ENCODE peak calls at places on chromosomes 7 and 10, in seven cellular contexts. One of them, this sample, is unnamed.

GRCh38 chr7:79504607-79505389 is 51.3 kb upstream of the MAGI2 start:
- DNase-seq in coronary artery: no peak
- DNase-seq in PC-3: peak
- DNase-seq in WERI-Rb-1: no peak
- DNase-seq in heart right ventricle: no peak
- DNase-seq in AG04450: no peak
- DNase-seq in neural crest cell: no peak
- DNase-seq in this sample: no peak

GRCh38 chr7:101927389-101928306 is 110.2 kb downstream of the CUX1 start:
- DNase-seq in heart right ventricle: no peak
- DNase-seq in AG04450: no peak
- DNase-seq in PC-3: no peak
- DNase-seq in WERI-Rb-1: no peak
- DNase-seq in coronary artery: no peak
- DNase-seq in neural crest cell: peak
- DNase-seq in this sample: no peak

GRCh38 chr7:16648551-16648950 is 2.6 kb downstream of the BZW2 start:
- DNase-seq in AG04450: no peak
- DNase-seq in heart right ventricle: no peak
- DNase-seq in coronary artery: no peak
- DNase-seq in PC-3: no peak
- DNase-seq in WERI-Rb-1: no peak
- DNase-seq in neural crest cell: no peak
- DNase-seq in this sample: peak

GRCh38 chr10:132516771-132517725 is 20.5 kb upstream of the INPP5A start:
- DNase-seq in neural crest cell: peak
- DNase-seq in AG04450: peak
- DNase-seq in heart right ventricle: peak
- DNase-seq in coronary artery: peak
- DNase-seq in PC-3: peak
- DNase-seq in WERI-Rb-1: peak
- DNase-seq in this sample: peak

GRCh38 chr10:10330481-10330880 is 687.2 kb upstream of the CELF2 start:
- DNase-seq in PC-3: no peak
- DNase-seq in coronary artery: no peak
- DNase-seq in WERI-Rb-1: no peak
- DNase-seq in neural crest cell: no peak
- DNase-seq in heart right ventricle: no peak
- DNase-seq in AG04450: no peak
- DNase-seq in this sample: peak

GRCh38 chr10:3636356-3637181 is 148.4 kb downstream of the KLF6 start:
- DNase-seq in WERI-Rb-1: no peak
- DNase-seq in PC-3: peak
- DNase-seq in coronary artery: no peak
- DNase-seq in heart right ventricle: no peak
- DNase-seq in neural crest cell: no peak
- DNase-seq in AG04450: no peak
- DNase-seq in this sample: peak

GRCh38 chr7:111770116-111770515 is 207.8 kb upstream of the IMMP2L start:
- DNase-seq in PC-3: no peak
- DNase-seq in neural crest cell: no peak
- DNase-seq in heart right ventricle: no peak
- DNase-seq in AG04450: no peak
- DNase-seq in coronary artery: no peak
- DNase-seq in WERI-Rb-1: no peak
- DNase-seq in this sample: no peak

GRCh38 chr10:112949128-112949823 is 771 bp upstream of the TCF7L2 start:
- DNase-seq in coronary artery: no peak
- DNase-seq in AG04450: no peak
- DNase-seq in heart right ventricle: no peak
- DNase-seq in WERI-Rb-1: no peak
- DNase-seq in neural crest cell: no peak
- DNase-seq in PC-3: no peak
- DNase-seq in this sample: no peak

GRCh38 chr7:40755438-40755837 is 620.6 kb downstream of the SUGCT start:
- DNase-seq in neural crest cell: no peak
- DNase-seq in WERI-Rb-1: no peak
- DNase-seq in heart right ventricle: no peak
- DNase-seq in coronary artery: no peak
- DNase-seq in PC-3: no peak
- DNase-seq in AG04450: no peak
- DNase-seq in this sample: no peak

GRCh38 chr10:128180843-128181242 is 54.6 kb upstream of the MKI67 start:
- DNase-seq in WERI-Rb-1: no peak
- DNase-seq in neural crest cell: no peak
- DNase-seq in AG04450: no peak
- DNase-seq in PC-3: no peak
- DNase-seq in heart right ventricle: no peak
- DNase-seq in coronary artery: no peak
- DNase-seq in this sample: no peak

GRCh38 chr10:50739618-50740350 is at the start of gene ASAH2B:
- DNase-seq in PC-3: peak
- DNase-seq in heart right ventricle: peak
- DNase-seq in AG04450: peak
- DNase-seq in WERI-Rb-1: peak
- DNase-seq in neural crest cell: peak
- DNase-seq in coronary artery: peak
- DNase-seq in this sample: peak

GRCh38 chr7:34622182-34622581 is 35.8 kb upstream of the NPSR1 start:
- DNase-seq in coronary artery: no peak
- DNase-seq in WERI-Rb-1: no peak
- DNase-seq in neural crest cell: no peak
- DNase-seq in AG04450: no peak
- DNase-seq in PC-3: no peak
- DNase-seq in heart right ventricle: no peak
- DNase-seq in this sample: no peak

GRCh38 chr7:130844811-130845580 is 111.0 kb upstream of the KLF14 start:
- DNase-seq in heart right ventricle: no peak
- DNase-seq in AG04450: no peak
- DNase-seq in WERI-Rb-1: no peak
- DNase-seq in PC-3: peak
- DNase-seq in coronary artery: no peak
- DNase-seq in neural crest cell: no peak
- DNase-seq in this sample: peak

GRCh38 chr7:77360104-77360503 is 56.0 kb downstream of the GSAP start:
- DNase-seq in WERI-Rb-1: no peak
- DNase-seq in heart right ventricle: no peak
- DNase-seq in PC-3: peak
- DNase-seq in coronary artery: no peak
- DNase-seq in AG04450: no peak
- DNase-seq in neural crest cell: no peak
- DNase-seq in this sample: no peak

GRCh38 chr10:125692932-125693847 is 10.2 kb upstream of the TEX36 start:
- DNase-seq in neural crest cell: no peak
- DNase-seq in PC-3: no peak
- DNase-seq in WERI-Rb-1: no peak
- DNase-seq in AG04450: no peak
- DNase-seq in heart right ventricle: no peak
- DNase-seq in coronary artery: no peak
- DNase-seq in this sample: no peak

GRCh38 chr7:101594790-101595189 is 34.3 kb downstream of the MYL10 start:
- DNase-seq in neural crest cell: no peak
- DNase-seq in WERI-Rb-1: no peak
- DNase-seq in heart right ventricle: no peak
- DNase-seq in coronary artery: peak
- DNase-seq in PC-3: no peak
- DNase-seq in AG04450: no peak
- DNase-seq in this sample: no peak

GRCh38 chr7:139034855-139035587 is 821 bp downstream of the ZC3HAV1L start:
- DNase-seq in coronary artery: peak
- DNase-seq in PC-3: peak
- DNase-seq in WERI-Rb-1: peak
- DNase-seq in heart right ventricle: peak
- DNase-seq in neural crest cell: no peak
- DNase-seq in AG04450: no peak
- DNase-seq in this sample: peak

GRCh38 chr7:19519443-19519977 is 189.3 kb downstream of the POLR1F start:
- DNase-seq in AG04450: no peak
- DNase-seq in coronary artery: no peak
- DNase-seq in WERI-Rb-1: no peak
- DNase-seq in heart right ventricle: peak
- DNase-seq in PC-3: no peak
- DNase-seq in neural crest cell: no peak
- DNase-seq in this sample: peak

GRCh38 chr10:78758176-78758575 is 310.6 kb upstream of the ZMIZ1 start:
- DNase-seq in WERI-Rb-1: no peak
- DNase-seq in coronary artery: no peak
- DNase-seq in neural crest cell: no peak
- DNase-seq in heart right ventricle: no peak
- DNase-seq in AG04450: no peak
- DNase-seq in PC-3: no peak
- DNase-seq in this sample: no peak

GRCh38 chr10:11344081-11344480 is 267.4 kb downstream of the USP6NL start:
- DNase-seq in AG04450: no peak
- DNase-seq in heart right ventricle: no peak
- DNase-seq in neural crest cell: no peak
- DNase-seq in PC-3: no peak
- DNase-seq in WERI-Rb-1: no peak
- DNase-seq in coronary artery: no peak
- DNase-seq in this sample: no peak

GRCh38 chr7:13844954-13845353 is 144.5 kb downstream of the ETV1 start:
- DNase-seq in neural crest cell: no peak
- DNase-seq in WERI-Rb-1: no peak
- DNase-seq in AG04450: no peak
- DNase-seq in heart right ventricle: no peak
- DNase-seq in PC-3: no peak
- DNase-seq in coronary artery: no peak
- DNase-seq in this sample: no peak

GRCh38 chr7:73909996-73910395 is 49.0 kb downstream of the TMEM270 start:
- DNase-seq in PC-3: no peak
- DNase-seq in WERI-Rb-1: no peak
- DNase-seq in AG04450: no peak
- DNase-seq in neural crest cell: no peak
- DNase-seq in coronary artery: no peak
- DNase-seq in heart right ventricle: no peak
- DNase-seq in this sample: no peak

GRCh38 chr7:115359119-115359518 is 437.2 kb downstream of the MDFIC start:
- DNase-seq in heart right ventricle: no peak
- DNase-seq in neural crest cell: no peak
- DNase-seq in PC-3: no peak
- DNase-seq in AG04450: no peak
- DNase-seq in coronary artery: no peak
- DNase-seq in WERI-Rb-1: no peak
- DNase-seq in this sample: no peak

GRCh38 chr7:115359919-115360318 is 438.0 kb downstream of the MDFIC start:
- DNase-seq in coronary artery: no peak
- DNase-seq in heart right ventricle: no peak
- DNase-seq in PC-3: no peak
- DNase-seq in WERI-Rb-1: no peak
- DNase-seq in neural crest cell: no peak
- DNase-seq in AG04450: no peak
- DNase-seq in this sample: no peak

GRCh38 chr7:115357213-115357999 is 435.5 kb downstream of the MDFIC start:
- DNase-seq in WERI-Rb-1: no peak
- DNase-seq in PC-3: no peak
- DNase-seq in coronary artery: no peak
- DNase-seq in neural crest cell: no peak
- DNase-seq in heart right ventricle: no peak
- DNase-seq in AG04450: peak
- DNase-seq in this sample: no peak

GRCh38 chr7:115354925-115355324 is 433.0 kb downstream of the MDFIC start:
- DNase-seq in PC-3: no peak
- DNase-seq in neural crest cell: no peak
- DNase-seq in coronary artery: no peak
- DNase-seq in AG04450: no peak
- DNase-seq in heart right ventricle: no peak
- DNase-seq in WERI-Rb-1: no peak
- DNase-seq in this sample: no peak

GRCh38 chr7:115356139-115356746 is 434.3 kb downstream of the MDFIC start:
- DNase-seq in heart right ventricle: no peak
- DNase-seq in WERI-Rb-1: no peak
- DNase-seq in neural crest cell: no peak
- DNase-seq in coronary artery: no peak
- DNase-seq in PC-3: peak
- DNase-seq in AG04450: no peak
- DNase-seq in this sample: peak
- TF ChIP-seq CTCF in heart right ventricle: peak
- TF ChIP-seq CTCF in WERI-Rb-1: peak
- TF ChIP-seq CTCF in neural crest cell: peak
- TF ChIP-seq CTCF in coronary artery: no peak
- TF ChIP-seq CTCF in PC-3: peak
- TF ChIP-seq CTCF in AG04450: peak
- TF ChIP-seq CTCF in this sample: peak

GRCh38 chr10:129914153-129914855 is 49.8 kb downstream of the EBF3 start:
- DNase-seq in heart right ventricle: no peak
- DNase-seq in neural crest cell: no peak
- DNase-seq in coronary artery: no peak
- DNase-seq in PC-3: no peak
- DNase-seq in WERI-Rb-1: no peak
- DNase-seq in AG04450: no peak
- DNase-seq in this sample: no peak
- TF ChIP-seq CTCF in heart right ventricle: no peak
- TF ChIP-seq CTCF in neural crest cell: no peak
- TF ChIP-seq CTCF in coronary artery: no peak
- TF ChIP-seq CTCF in PC-3: no peak
- TF ChIP-seq CTCF in WERI-Rb-1: no peak
- TF ChIP-seq CTCF in AG04450: no peak
- TF ChIP-seq CTCF in this sample: no peak

GRCh38 chr10:1290071-1290471 is 233.9 kb downstream of the WDR37 start:
- DNase-seq in PC-3: peak
- DNase-seq in AG04450: no peak
- DNase-seq in neural crest cell: no peak
- DNase-seq in heart right ventricle: no peak
- DNase-seq in WERI-Rb-1: no peak
- DNase-seq in coronary artery: no peak
- DNase-seq in this sample: peak
- TF ChIP-seq CTCF in PC-3: no peak
- TF ChIP-seq CTCF in AG04450: no peak
- TF ChIP-seq CTCF in neural crest cell: no peak
- TF ChIP-seq CTCF in heart right ventricle: no peak
- TF ChIP-seq CTCF in WERI-Rb-1: no peak
- TF ChIP-seq CTCF in coronary artery: no peak
- TF ChIP-seq CTCF in this sample: no peak

GRCh38 chr7:84106291-84106690 is 88.3 kb downstream of the SEMA3A start:
- DNase-seq in heart right ventricle: no peak
- DNase-seq in coronary artery: no peak
- DNase-seq in PC-3: peak
- DNase-seq in neural crest cell: no peak
- DNase-seq in AG04450: no peak
- DNase-seq in WERI-Rb-1: no peak
- DNase-seq in this sample: no peak

GRCh38 chr7:84102213-84102612 is 92.4 kb downstream of the SEMA3A start:
- DNase-seq in coronary artery: no peak
- DNase-seq in AG04450: no peak
- DNase-seq in PC-3: no peak
- DNase-seq in WERI-Rb-1: no peak
- DNase-seq in heart right ventricle: no peak
- DNase-seq in neural crest cell: no peak
- DNase-seq in this sample: no peak

GRCh38 chr7:84104841-84105240 is 89.7 kb downstream of the SEMA3A start:
- DNase-seq in PC-3: no peak
- DNase-seq in neural crest cell: no peak
- DNase-seq in heart right ventricle: no peak
- DNase-seq in AG04450: no peak
- DNase-seq in coronary artery: no peak
- DNase-seq in WERI-Rb-1: no peak
- DNase-seq in this sample: no peak

GRCh38 chr7:84105582-84105981 is 89.0 kb downstream of the SEMA3A start:
- DNase-seq in AG04450: no peak
- DNase-seq in WERI-Rb-1: no peak
- DNase-seq in neural crest cell: no peak
- DNase-seq in PC-3: no peak
- DNase-seq in coronary artery: no peak
- DNase-seq in heart right ventricle: no peak
- DNase-seq in this sample: no peak

GRCh38 chr7:84100866-84101265 is 93.7 kb downstream of the SEMA3A start:
- DNase-seq in heart right ventricle: no peak
- DNase-seq in AG04450: no peak
- DNase-seq in neural crest cell: no peak
- DNase-seq in PC-3: peak
- DNase-seq in coronary artery: no peak
- DNase-seq in WERI-Rb-1: no peak
- DNase-seq in this sample: peak
- TF ChIP-seq CTCF in heart right ventricle: peak
- TF ChIP-seq CTCF in AG04450: peak
- TF ChIP-seq CTCF in neural crest cell: peak
- TF ChIP-seq CTCF in PC-3: peak
- TF ChIP-seq CTCF in coronary artery: no peak
- TF ChIP-seq CTCF in WERI-Rb-1: no peak
- TF ChIP-seq CTCF in this sample: peak